ENCODE peak calls at places on chromosome 4, in seven cellular contexts. H is BJ, D is GM23248, P is AG04450, R is colonic mucosa, M is PC-9, L is A549. E is an unnamed sample.

GRCh38 chr4:78562687-78563086 is 11.1 kb downstream of the ANXA3 start:
- DNase-seq in H (no peak), R (no peak), L (no peak), P (no peak), M (no peak), D (no peak), E (no peak)

GRCh38 chr4:38223306-38223705 is 263.1 kb downstream of the PTTG2 start:
- DNase-seq in H (no peak), D (no peak), R (no peak), L (no peak), M (peak; percentile 54), P (no peak), E (no peak)

GRCh38 chr4:21802406-21802805 is 146.2 kb downstream of the KCNIP4 start:
- DNase-seq in P (no peak), H (no peak), M (no peak), D (peak; percentile 69), L (peak; percentile 10), R (no peak), E (peak; percentile 55)

GRCh38 chr4:70559216-70559830 is 32.7 kb upstream of the AMBN start:
- DNase-seq in D (peak; percentile 60), P (no peak), H (no peak), M (no peak), L (peak; percentile 36), R (peak; percentile 34), E (peak; percentile 34)

GRCh38 chr4:98630804-98631454 is 27.5 kb downstream of the TSPAN5 start:
- DNase-seq in R (no peak), M (no peak), D (peak; percentile 8), L (no peak), H (no peak), P (no peak), E (no peak)

GRCh38 chr4:112591593-112591992 is 45.1 kb downstream of the ZGRF1 start:
- DNase-seq in R (no peak), L (no peak), P (no peak), H (no peak), D (no peak), M (no peak), E (no peak)

GRCh38 chr4:83010111-83010521 is 507 bp downstream of the LIN54 start:
- DNase-seq in M (peak; percentile 36), L (no peak), R (no peak), D (peak; percentile 77), H (no peak), P (no peak), E (peak; percentile 33)

GRCh38 chr4:41448935-41449334 is 89.0 kb upstream of the LIMCH1 start:
- DNase-seq in R (peak; percentile 36), L (peak; percentile 19), P (no peak), H (no peak), D (peak; percentile 55), M (no peak), E (no peak)

GRCh38 chr4:174120446-174121142 is 162.9 kb downstream of the FBXO8 start:
- DNase-seq in R (peak; percentile 42), D (peak; percentile 78), L (peak; percentile 81), H (peak; percentile 20), M (no peak), P (peak; percentile 27), E (peak; percentile 50)
- H3K4me3 ChIP-seq in R (no peak overlapping the region), D (peak overlapping the region; percentile 78), L (peak overlapping the region; percentile 46), H (peak overlapping the region; percentile 53), M (peak overlapping the region; percentile 29), P (peak overlapping the region; percentile 56), E (peak overlapping the region; percentile 48)

GRCh38 chr4:113975578-113975977 is 3.9 kb downstream of the ARSJ start:
- DNase-seq in L (no peak), R (no peak), D (no peak), P (no peak), M (no peak), H (no peak), E (no peak)
- H3K4me3 ChIP-seq in L (no peak overlapping the region), R (no peak overlapping the region), D (peak overlapping the region; percentile 89), P (peak overlapping the region; percentile 83), M (no peak overlapping the region), H (peak overlapping the region; percentile 77), E (peak overlapping the region; percentile 90)

DNA sequence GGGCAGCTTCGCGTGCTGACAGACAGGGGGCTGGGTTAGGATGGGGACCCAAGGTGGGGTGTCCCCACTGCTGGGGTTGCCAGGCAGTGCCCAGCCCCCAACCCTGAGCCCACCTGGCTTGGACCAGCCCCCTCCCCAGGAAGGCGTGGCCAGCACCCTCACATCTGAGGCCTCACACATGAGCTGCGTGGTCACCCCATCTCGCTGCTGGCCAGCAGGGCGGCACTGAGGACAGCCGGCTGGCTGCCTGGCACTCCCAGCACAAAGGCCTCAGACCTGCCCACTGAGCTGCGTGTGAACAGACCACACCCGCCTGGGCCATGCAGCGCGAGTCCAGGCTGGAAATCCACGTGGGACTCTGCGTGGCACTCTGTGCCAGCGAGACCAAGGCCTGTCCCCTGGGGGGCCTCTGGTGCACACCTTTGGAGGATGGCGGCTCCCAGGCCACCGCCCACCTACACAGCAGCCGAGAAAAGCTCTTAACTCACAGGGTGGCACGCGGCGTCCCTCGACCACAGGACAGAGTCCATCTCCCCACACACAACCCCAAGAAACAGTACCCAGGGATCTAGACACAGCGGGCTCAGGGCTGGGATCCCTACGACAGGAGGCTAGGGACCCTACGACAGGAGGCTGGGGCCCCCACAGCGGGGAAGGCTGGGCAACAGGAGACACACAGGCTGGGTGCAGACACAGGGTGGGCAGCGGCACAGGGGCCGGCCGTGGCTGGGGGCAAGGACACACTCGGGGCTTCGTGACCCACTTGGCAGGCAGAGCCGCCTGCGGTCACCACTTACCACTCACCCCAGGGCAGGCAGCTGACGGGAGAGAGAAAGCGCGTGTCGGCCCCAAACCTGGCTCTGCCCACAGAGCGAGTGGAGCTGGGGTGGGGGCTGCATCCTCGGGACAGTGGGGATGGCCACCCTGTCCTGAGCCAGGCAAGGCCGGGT is 9.8 kb downstream of the DGKQ start:
- DNase-seq in H (no peak), R (no peak), P (no peak), L (no peak), D (no peak), M (no peak), E (no peak)
- H3K4me3 ChIP-seq in H (no peak overlapping the region), R (peak overlapping the region; percentile 6), P (no peak overlapping the region), L (no peak overlapping the region), D (no peak overlapping the region), M (no peak overlapping the region), E (no peak overlapping the region)

GRCh38 chr4:54229631-54230478 is 762 bp downstream of the PDGFRA start:
- DNase-seq in M (no peak), D (peak; percentile 79), R (no peak), H (no peak), L (no peak), P (no peak), E (no peak)

GRCh38 chr4:54226399-54227260 is 2.5 kb upstream of the PDGFRA start:
- DNase-seq in P (peak; percentile 71), H (no peak), D (peak; percentile 83), L (no peak), R (peak; percentile 45), M (no peak), E (no peak)

GRCh38 chr4:54227261-54228063 is 1.6 kb upstream of the PDGFRA start:
- DNase-seq in D (peak; percentile 81), M (no peak), P (no peak), L (peak; percentile 44), H (no peak), R (no peak), E (peak; percentile 67)

GRCh38 chr4:54228563-54229501 is at the start of gene PDGFRA:
- DNase-seq in H (peak; percentile 73), P (peak; percentile 96), D (peak; percentile 85), R (peak; percentile 56), L (no peak), M (no peak), E (no peak)

GRCh38 chr4:54228064-54228527 is 997 bp upstream of the PDGFRA start:
- DNase-seq in P (peak; percentile 68), M (no peak), L (peak; percentile 55), H (no peak), D (peak; percentile 91), R (peak; percentile 70), E (peak; percentile 65)
- H3K4me3 ChIP-seq in P (peak overlapping the region; percentile 97), M (no peak overlapping the region), L (peak overlapping the region; percentile 47), H (peak overlapping the region; percentile 92), D (peak overlapping the region; percentile 85), R (peak overlapping the region; percentile 15), E (peak overlapping the region; percentile 39)

DNA sequence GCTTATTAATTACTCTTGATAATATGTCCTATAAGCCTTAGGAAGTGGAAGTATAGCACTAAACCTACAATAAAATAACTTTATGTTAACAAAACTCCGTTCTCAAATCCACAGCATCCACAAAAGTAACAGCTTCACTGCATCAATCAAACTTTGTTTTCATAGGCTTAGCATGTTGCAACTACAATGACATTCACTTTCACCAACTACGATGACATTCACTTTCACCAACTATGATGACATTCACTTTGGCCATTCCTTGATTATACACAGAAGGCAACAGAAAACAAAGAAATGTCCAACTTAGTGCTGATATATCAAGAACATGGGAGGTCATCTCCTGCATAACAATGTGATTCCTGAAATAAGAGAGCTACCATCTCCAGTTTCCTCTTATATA is 44.3 kb downstream of the FBXL5 start:
- DNase-seq in P (no peak), L (no peak), R (no peak), D (no peak), M (no peak), H (no peak), E (no peak)
- H3K4me3 ChIP-seq in P (no peak overlapping the region), L (no peak overlapping the region), R (no peak overlapping the region), D (no peak overlapping the region), M (no peak overlapping the region), H (no peak overlapping the region), E (no peak overlapping the region)

GRCh38 chr4:3871881-3872833 is 106.0 kb downstream of the ADRA2C start:
- DNase-seq in M (no peak), P (no peak), H (no peak), D (no peak), R (no peak), L (peak; percentile 14), E (no peak)
- H3K4me3 ChIP-seq in M (no peak overlapping the region), P (no peak overlapping the region), H (no peak overlapping the region), D (no peak overlapping the region), R (no peak overlapping the region), L (no peak overlapping the region), E (no peak overlapping the region)

E was measured in mammary epithelial cell.